ENCODE peak calls at places on chromosomes 1 and 21, in five cellular contexts. One of them, this sample, is unnamed.

GRCh38 chr21:24693779-24694178 is 913.5 kb downstream of the MRPL39 start:
- DNase-seq in fibroblast of the aortic adventitia: no peak
- DNase-seq in GM12865: no peak
- DNase-seq in GM13977: no peak
- DNase-seq in endothelial cell: no peak
- DNase-seq in this sample: no peak

GRCh38 chr1:205417884-205418283 is 4.0 kb downstream of the LEMD1 start:
- DNase-seq in fibroblast of the aortic adventitia: no peak
- DNase-seq in GM12865: no peak
- DNase-seq in GM13977: no peak
- DNase-seq in endothelial cell: no peak
- DNase-seq in this sample: no peak

GRCh38 chr1:115429242-115429641 is 91.2 kb upstream of the NGF start:
- DNase-seq in fibroblast of the aortic adventitia: peak; percentile 63
- DNase-seq in GM12865: no peak
- DNase-seq in GM13977: no peak
- DNase-seq in endothelial cell: no peak
- DNase-seq in this sample: no peak

GRCh38 chr21:40299441-40299840 is 432.2 kb downstream of the PCP4 start:
- DNase-seq in fibroblast of the aortic adventitia: no peak
- DNase-seq in GM12865: no peak
- DNase-seq in GM13977: no peak
- DNase-seq in endothelial cell: no peak
- DNase-seq in this sample: no peak

GRCh38 chr1:24250224-24250623 is 63.1 kb upstream of the IFNLR1 start:
- DNase-seq in fibroblast of the aortic adventitia: no peak
- DNase-seq in GM12865: no peak
- DNase-seq in GM13977: no peak
- DNase-seq in endothelial cell: no peak
- DNase-seq in this sample: no peak

GRCh38 chr1:203127672-203128611 is at the start of gene ADORA1:
- DNase-seq in fibroblast of the aortic adventitia: peak; percentile 47
- DNase-seq in GM12865: no peak
- DNase-seq in GM13977: no peak
- DNase-seq in endothelial cell: peak; percentile 69
- DNase-seq in this sample: peak; percentile 15

GRCh38 chr1:20830378-20830777 is 43.3 kb upstream of the HP1BP3 start:
- DNase-seq in fibroblast of the aortic adventitia: no peak
- DNase-seq in GM12865: no peak
- DNase-seq in GM13977: no peak
- DNase-seq in endothelial cell: no peak
- DNase-seq in this sample: no peak

GRCh38 chr1:185654952-185655314 is 79.3 kb upstream of the HMCN1 start:
- DNase-seq in fibroblast of the aortic adventitia: no peak
- DNase-seq in GM12865: no peak
- DNase-seq in GM13977: no peak
- DNase-seq in endothelial cell: no peak
- DNase-seq in this sample: no peak

GRCh38 chr1:14296795-14297194 is 301.7 kb upstream of the KAZN start:
- DNase-seq in fibroblast of the aortic adventitia: peak; percentile 2
- DNase-seq in GM12865: no peak
- DNase-seq in GM13977: no peak
- DNase-seq in endothelial cell: no peak
- DNase-seq in this sample: no peak

GRCh38 chr1:183249941-183250452 is 63.9 kb downstream of the LAMC2 start:
- DNase-seq in fibroblast of the aortic adventitia: no peak
- DNase-seq in GM12865: no peak
- DNase-seq in GM13977: no peak
- DNase-seq in endothelial cell: no peak
- DNase-seq in this sample: no peak

GRCh38 chr1:69911301-69911801 is 294.0 kb downstream of the LRRC40 start:
- DNase-seq in fibroblast of the aortic adventitia: peak; percentile 92
- DNase-seq in GM12865: no peak
- DNase-seq in GM13977: no peak
- DNase-seq in endothelial cell: no peak
- DNase-seq in this sample: no peak

GRCh38 chr1:235203428-235203827 is 42.4 kb upstream of the RBM34 start:
- DNase-seq in fibroblast of the aortic adventitia: no peak
- DNase-seq in GM12865: no peak
- DNase-seq in GM13977: no peak
- DNase-seq in endothelial cell: no peak
- DNase-seq in this sample: no peak

GRCh38 chr1:104092698-104093097 is 343.0 kb downstream of the AMY1C start:
- DNase-seq in fibroblast of the aortic adventitia: no peak
- DNase-seq in GM12865: no peak
- DNase-seq in GM13977: no peak
- DNase-seq in endothelial cell: no peak
- DNase-seq in this sample: no peak

GRCh38 chr1:66446261-66447001 is 87.5 kb upstream of the SGIP1 start:
- DNase-seq in fibroblast of the aortic adventitia: peak; percentile 88
- DNase-seq in GM12865: peak; percentile 88
- DNase-seq in GM13977: peak; percentile 61
- DNase-seq in endothelial cell: peak; percentile 46
- DNase-seq in this sample: peak; percentile 31

GRCh38 chr1:179175011-179175934 is 54.2 kb downstream of the ABL2 start:
- DNase-seq in fibroblast of the aortic adventitia: peak; percentile 45
- DNase-seq in GM12865: no peak
- DNase-seq in GM13977: no peak
- DNase-seq in endothelial cell: no peak
- DNase-seq in this sample: no peak

GRCh38 chr1:87155180-87155579 is 173.5 kb upstream of the LMO4 start:
- DNase-seq in fibroblast of the aortic adventitia: no peak
- DNase-seq in GM12865: peak; percentile 38
- DNase-seq in GM13977: peak; percentile 29
- DNase-seq in endothelial cell: no peak
- DNase-seq in this sample: no peak

GRCh38 chr21:40512590-40512989 is 334.4 kb downstream of the DSCAM start:
- DNase-seq in fibroblast of the aortic adventitia: no peak
- DNase-seq in GM12865: no peak
- DNase-seq in GM13977: no peak
- DNase-seq in endothelial cell: no peak
- DNase-seq in this sample: peak; percentile 18

GRCh38 chr1:43565600-43566360 is 35.1 kb downstream of the PTPRF start:
- DNase-seq in fibroblast of the aortic adventitia: peak; percentile 33
- DNase-seq in GM12865: peak; percentile 30
- DNase-seq in GM13977: peak; percentile 79
- DNase-seq in endothelial cell: peak; percentile 66
- DNase-seq in this sample: peak; percentile 69

GRCh38 chr1:208231929-208232360 is 12.2 kb downstream of the PLXNA2 start:
- DNase-seq in fibroblast of the aortic adventitia: peak; percentile 61
- DNase-seq in GM12865: no peak
- DNase-seq in GM13977: no peak
- DNase-seq in endothelial cell: no peak
- DNase-seq in this sample: no peak

GRCh38 chr1:110780600-110781484 is 92.1 kb upstream of the CD53 start:
- DNase-seq in fibroblast of the aortic adventitia: peak; percentile 73
- DNase-seq in GM12865: peak; percentile 90
- DNase-seq in GM13977: peak; percentile 62
- DNase-seq in endothelial cell: peak; percentile 76
- DNase-seq in this sample: peak; percentile 85

GRCh38 chr1:230077436-230078221 is 10.6 kb downstream of the GALNT2 start:
- DNase-seq in fibroblast of the aortic adventitia: peak; percentile 38
- DNase-seq in GM12865: no peak
- DNase-seq in GM13977: no peak
- DNase-seq in endothelial cell: no peak
- DNase-seq in this sample: no peak

GRCh38 chr1:221851341-221851740 is 109.5 kb upstream of the DUSP10 start:
- DNase-seq in fibroblast of the aortic adventitia: no peak
- DNase-seq in GM12865: no peak
- DNase-seq in GM13977: no peak
- DNase-seq in endothelial cell: no peak
- DNase-seq in this sample: no peak

GRCh38 chr1:183417691-183418491 is at the start of gene NMNAT2:
- DNase-seq in fibroblast of the aortic adventitia: peak; percentile 14
- DNase-seq in GM12865: no peak
- DNase-seq in GM13977: no peak
- DNase-seq in endothelial cell: peak; percentile 41
- DNase-seq in this sample: peak; percentile 9

GRCh38 chr1:164756741-164757140 is 197.8 kb downstream of the PBX1 start:
- DNase-seq in fibroblast of the aortic adventitia: peak; percentile 68
- DNase-seq in GM12865: no peak
- DNase-seq in GM13977: no peak
- DNase-seq in endothelial cell: no peak
- DNase-seq in this sample: no peak

GRCh38 chr1:220812308-220812707 is 25.6 kb downstream of the MTARC1 start:
- DNase-seq in fibroblast of the aortic adventitia: no peak
- DNase-seq in GM12865: no peak
- DNase-seq in GM13977: no peak
- DNase-seq in endothelial cell: no peak
- DNase-seq in this sample: no peak

GRCh38 chr1:245067257-245067656 is 87.5 kb upstream of the KIF26B start:
- DNase-seq in fibroblast of the aortic adventitia: peak; percentile 13
- DNase-seq in GM12865: no peak
- DNase-seq in GM13977: no peak
- DNase-seq in endothelial cell: no peak
- DNase-seq in this sample: no peak

GRCh38 chr1:202815120-202815519 is 4.4 kb downstream of the PCAT6 start:
- DNase-seq in fibroblast of the aortic adventitia: no peak
- DNase-seq in GM12865: no peak
- DNase-seq in GM13977: no peak
- DNase-seq in endothelial cell: no peak
- DNase-seq in this sample: no peak

GRCh38 chr1:110498270-110498669 is 20.7 kb downstream of the KCNA10 start:
- DNase-seq in fibroblast of the aortic adventitia: no peak
- DNase-seq in GM12865: no peak
- DNase-seq in GM13977: no peak
- DNase-seq in endothelial cell: no peak
- DNase-seq in this sample: no peak

GRCh38 chr1:226634611-226635246 is 86.2 kb downstream of the STUM start:
- DNase-seq in fibroblast of the aortic adventitia: no peak
- DNase-seq in GM12865: no peak
- DNase-seq in GM13977: no peak
- DNase-seq in endothelial cell: no peak
- DNase-seq in this sample: no peak

GRCh38 chr1:206951318-206952105 is 5.2 kb upstream of the PIGR start:
- DNase-seq in fibroblast of the aortic adventitia: no peak
- DNase-seq in GM12865: no peak
- DNase-seq in GM13977: no peak
- DNase-seq in endothelial cell: no peak
- DNase-seq in this sample: no peak

GRCh38 chr1:37255111-37255795 is 219.1 kb upstream of the ZC3H12A start:
- DNase-seq in fibroblast of the aortic adventitia: peak; percentile 1
- DNase-seq in GM12865: peak; percentile 7
- DNase-seq in GM13977: peak; percentile 23
- DNase-seq in endothelial cell: peak; percentile 86
- DNase-seq in this sample: peak; percentile 38

GRCh38 chr1:218705391-218705790 is 360.3 kb downstream of the TGFB2 start:
- DNase-seq in fibroblast of the aortic adventitia: peak; percentile 19
- DNase-seq in GM12865: no peak
- DNase-seq in GM13977: no peak
- DNase-seq in endothelial cell: no peak
- DNase-seq in this sample: no peak

GRCh38 chr1:51341876-51342496 is 11.6 kb upstream of the TTC39A start:
- DNase-seq in fibroblast of the aortic adventitia: no peak
- DNase-seq in GM12865: peak; percentile 58
- DNase-seq in GM13977: peak; percentile 80
- DNase-seq in endothelial cell: no peak
- DNase-seq in this sample: peak; percentile 16

GRCh38 chr1:1290238-1290731 is 10.0 kb downstream of the SCNN1D start:
- DNase-seq in fibroblast of the aortic adventitia: no peak
- DNase-seq in GM12865: no peak
- DNase-seq in GM13977: peak; percentile 76
- DNase-seq in endothelial cell: peak; percentile 87
- DNase-seq in this sample: peak; percentile 76
- TF ChIP-seq CTCF in fibroblast of the aortic adventitia: peak; percentile 79
- TF ChIP-seq CTCF in GM12865: peak; percentile 25
- TF ChIP-seq CTCF in GM13977: peak; percentile 53
- TF ChIP-seq CTCF in endothelial cell: peak; percentile 50
- TF ChIP-seq CTCF in this sample: peak; percentile 36

GRCh38 chr1:91830242-91831131 is 55.5 kb downstream of the TGFBR3 start:
- DNase-seq in fibroblast of the aortic adventitia: peak; percentile 81
- DNase-seq in GM12865: no peak
- DNase-seq in GM13977: no peak
- DNase-seq in endothelial cell: no peak
- DNase-seq in this sample: no peak
- TF ChIP-seq CTCF in fibroblast of the aortic adventitia: peak; percentile 56
- TF ChIP-seq CTCF in GM12865: no peak
- TF ChIP-seq CTCF in GM13977: no peak
- TF ChIP-seq CTCF in endothelial cell: no peak
- TF ChIP-seq CTCF in this sample: no peak

DNA sequence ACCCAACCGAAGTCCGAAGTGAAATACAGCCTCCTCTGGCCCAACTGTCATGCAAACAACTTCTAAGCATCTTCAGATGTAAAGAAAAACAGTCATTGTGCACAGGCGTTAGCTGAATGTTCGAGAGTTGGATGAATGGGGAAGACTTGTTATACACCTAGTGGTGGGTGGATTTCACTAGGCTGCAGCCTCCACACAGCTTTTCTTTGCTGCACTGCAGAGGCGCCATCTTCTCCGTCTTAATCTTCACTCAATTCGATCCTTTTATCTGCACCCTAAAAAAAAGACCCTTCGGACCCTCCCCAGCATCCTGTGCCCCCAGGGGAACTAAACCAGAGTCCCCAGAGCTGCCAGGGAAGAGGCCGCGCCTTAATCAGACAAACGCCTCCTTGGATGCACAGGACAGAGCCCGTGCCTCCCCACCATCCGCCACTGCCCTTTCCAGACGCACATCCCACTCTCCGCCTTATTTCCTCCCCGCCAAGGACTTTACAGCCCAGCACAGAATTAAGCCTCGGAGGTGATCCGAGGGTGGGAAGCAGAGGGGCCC is 1.4 kb downstream of the APP start:
- DNase-seq in fibroblast of the aortic adventitia: peak; percentile 75
- DNase-seq in GM12865: peak; percentile 87
- DNase-seq in GM13977: peak; percentile 79
- DNase-seq in endothelial cell: peak; percentile 25
- DNase-seq in this sample: peak; percentile 53
- TF ChIP-seq CTCF in fibroblast of the aortic adventitia: peak; percentile 64
- TF ChIP-seq CTCF in GM12865: peak; percentile 36
- TF ChIP-seq CTCF in GM13977: no peak
- TF ChIP-seq CTCF in endothelial cell: no peak
- TF ChIP-seq CTCF in this sample: peak; percentile 38

DNA sequence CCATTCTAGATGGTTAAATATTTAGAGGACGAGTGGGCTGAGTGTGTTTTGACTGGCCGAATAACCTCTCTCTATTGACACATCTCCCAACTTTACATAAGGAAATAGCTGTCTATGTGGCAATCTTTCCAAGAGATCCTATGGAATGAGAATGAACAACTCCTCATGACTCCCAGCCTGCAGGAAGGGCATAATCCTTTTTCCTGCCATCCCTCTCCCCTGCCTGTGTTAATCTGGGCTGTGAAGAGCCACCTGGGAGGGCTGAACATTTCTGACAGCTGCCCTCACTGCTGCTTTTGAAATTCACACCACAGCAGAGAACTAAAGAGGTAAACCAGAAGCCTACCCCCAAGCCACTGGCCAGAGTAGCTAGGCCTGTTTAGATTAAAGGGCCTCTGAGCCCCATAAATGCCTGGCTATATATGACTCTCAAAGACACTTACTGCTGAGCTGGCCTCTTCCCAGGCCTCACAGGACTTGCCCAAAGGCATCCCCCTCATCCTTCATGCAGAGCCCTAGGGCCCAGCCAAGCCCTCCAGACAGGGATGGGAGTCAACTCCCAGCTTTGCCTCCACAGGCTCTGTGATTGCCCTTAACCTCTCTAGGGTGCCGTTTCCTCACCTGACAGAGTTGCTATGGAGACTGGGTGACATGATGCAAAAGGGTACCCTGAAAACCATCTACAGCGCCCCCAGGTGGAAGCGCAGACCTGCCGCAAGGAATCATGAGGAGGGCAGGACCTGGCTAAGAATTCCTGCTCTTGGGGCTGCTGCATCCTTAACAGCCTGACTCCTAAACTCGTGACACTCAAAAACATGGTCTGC is 42.0 kb upstream of the LDLRAP1 start:
- DNase-seq in fibroblast of the aortic adventitia: peak; percentile 79
- DNase-seq in GM12865: no peak
- DNase-seq in GM13977: no peak
- DNase-seq in endothelial cell: peak; percentile 50
- DNase-seq in this sample: peak; percentile 36
- TF ChIP-seq CTCF in fibroblast of the aortic adventitia: no peak
- TF ChIP-seq CTCF in GM12865: peak; percentile 12
- TF ChIP-seq CTCF in GM13977: peak; percentile 24
- TF ChIP-seq CTCF in endothelial cell: peak; percentile 42
- TF ChIP-seq CTCF in this sample: peak; percentile 25

This sample was measured in activated CD8-positive, alpha-beta T cell treated with anti-CD3 and anti-CD28 coated beads for 36 hours.